ENCODE peak calls at places on chromosome 18, in five cellular contexts. One of them, this sample, is unnamed.

GRCh38 chr18:61870151-61870550 is 22.7 kb downstream of the RNF152 start:
- DNase-seq in NCI-H82: peak; percentile 10
- DNase-seq in HEK293T: no peak
- DNase-seq in LHCN-M2: no peak
- DNase-seq in stimulated activated CD8-positive, alpha-beta memory T cell treated with anti-CD3 and anti-CD28 coated beads, Interleukin-4, amount 100 ng/mL, for 4 hours: no peak
- DNase-seq in this sample: no peak

GRCh38 chr18:10558967-10559298 is 33.1 kb downstream of the NAPG start:
- DNase-seq in LHCN-M2: no peak
- DNase-seq in stimulated activated CD8-positive, alpha-beta memory T cell treated with anti-CD3 and anti-CD28 coated beads, Interleukin-4, amount 100 ng/mL, for 4 hours: no peak
- DNase-seq in HEK293T: no peak
- DNase-seq in NCI-H82: no peak
- DNase-seq in this sample: no peak

GRCh38 chr18:22349317-22349898 is 68.3 kb downstream of the CTAGE1 start:
- DNase-seq in stimulated activated CD8-positive, alpha-beta memory T cell treated with anti-CD3 and anti-CD28 coated beads, Interleukin-4, amount 100 ng/mL, for 4 hours: no peak
- DNase-seq in LHCN-M2: no peak
- DNase-seq in HEK293T: no peak
- DNase-seq in NCI-H82: no peak
- DNase-seq in this sample: peak; percentile 25

GRCh38 chr18:48819781-48820482 is 130.8 kb downstream of the SMAD7 start:
- DNase-seq in NCI-H82: no peak
- DNase-seq in stimulated activated CD8-positive, alpha-beta memory T cell treated with anti-CD3 and anti-CD28 coated beads, Interleukin-4, amount 100 ng/mL, for 4 hours: no peak
- DNase-seq in HEK293T: no peak
- DNase-seq in LHCN-M2: no peak
- DNase-seq in this sample: no peak

GRCh38 chr18:70429847-70430500 is 141.1 kb downstream of the SOCS6 start:
- DNase-seq in NCI-H82: no peak
- DNase-seq in LHCN-M2: no peak
- DNase-seq in HEK293T: no peak
- DNase-seq in stimulated activated CD8-positive, alpha-beta memory T cell treated with anti-CD3 and anti-CD28 coated beads, Interleukin-4, amount 100 ng/mL, for 4 hours: no peak
- DNase-seq in this sample: no peak

GRCh38 chr18:51666717-51667320 is 469.3 kb upstream of the MEX3C start:
- DNase-seq in NCI-H82: peak; percentile 86
- DNase-seq in LHCN-M2: no peak
- DNase-seq in stimulated activated CD8-positive, alpha-beta memory T cell treated with anti-CD3 and anti-CD28 coated beads, Interleukin-4, amount 100 ng/mL, for 4 hours: no peak
- DNase-seq in HEK293T: no peak
- DNase-seq in this sample: peak; percentile 74

GRCh38 chr18:31819925-31820229 is 59.2 kb upstream of the SLC25A52 start:
- DNase-seq in NCI-H82: no peak
- DNase-seq in stimulated activated CD8-positive, alpha-beta memory T cell treated with anti-CD3 and anti-CD28 coated beads, Interleukin-4, amount 100 ng/mL, for 4 hours: no peak
- DNase-seq in LHCN-M2: no peak
- DNase-seq in HEK293T: no peak
- DNase-seq in this sample: no peak

GRCh38 chr18:61589724-61590065 is 256.5 kb downstream of the CDH20 start:
- DNase-seq in LHCN-M2: peak; percentile 81
- DNase-seq in stimulated activated CD8-positive, alpha-beta memory T cell treated with anti-CD3 and anti-CD28 coated beads, Interleukin-4, amount 100 ng/mL, for 4 hours: no peak
- DNase-seq in NCI-H82: no peak
- DNase-seq in HEK293T: no peak
- DNase-seq in this sample: no peak

GRCh38 chr18:48910972-48911545 is 39.7 kb downstream of the SMAD7 start:
- DNase-seq in LHCN-M2: no peak
- DNase-seq in NCI-H82: no peak
- DNase-seq in HEK293T: no peak
- DNase-seq in stimulated activated CD8-positive, alpha-beta memory T cell treated with anti-CD3 and anti-CD28 coated beads, Interleukin-4, amount 100 ng/mL, for 4 hours: no peak
- DNase-seq in this sample: no peak

GRCh38 chr18:23324861-23325260 is 128.2 kb upstream of the RIOK3 start:
- DNase-seq in HEK293T: no peak
- DNase-seq in stimulated activated CD8-positive, alpha-beta memory T cell treated with anti-CD3 and anti-CD28 coated beads, Interleukin-4, amount 100 ng/mL, for 4 hours: no peak
- DNase-seq in NCI-H82: no peak
- DNase-seq in LHCN-M2: no peak
- DNase-seq in this sample: no peak

GRCh38 chr18:10378688-10379465 is 75.6 kb upstream of the APCDD1 start:
- DNase-seq in LHCN-M2: peak; percentile 89
- DNase-seq in stimulated activated CD8-positive, alpha-beta memory T cell treated with anti-CD3 and anti-CD28 coated beads, Interleukin-4, amount 100 ng/mL, for 4 hours: no peak
- DNase-seq in NCI-H82: no peak
- DNase-seq in HEK293T: no peak
- DNase-seq in this sample: no peak

GRCh38 chr18:36328385-36328858 is 30.9 kb downstream of the FHOD3 start:
- DNase-seq in LHCN-M2: no peak
- DNase-seq in stimulated activated CD8-positive, alpha-beta memory T cell treated with anti-CD3 and anti-CD28 coated beads, Interleukin-4, amount 100 ng/mL, for 4 hours: no peak
- DNase-seq in HEK293T: no peak
- DNase-seq in NCI-H82: no peak
- DNase-seq in this sample: no peak

This sample was measured in retina.